ENCODE peak calls at places on chromosomes 12 and 14, in six cellular contexts. One of them, this sample, is unnamed.

GRCh38 chr12:109651596-109651995 is 62.0 kb upstream of the FAM222A start:
- DNase-seq in non-pigmented ciliary epithelial cell: no peak
- DNase-seq in cardiac fibroblast: no peak
- DNase-seq in hypothalamus: no peak
- DNase-seq in CD8-positive, alpha-beta T cell: no peak
- DNase-seq in right lobe of liver: no peak
- DNase-seq in this sample: no peak

GRCh38 chr12:88188180-88188579 is 46.1 kb downstream of the TMTC3 start:
- DNase-seq in non-pigmented ciliary epithelial cell: no peak
- DNase-seq in cardiac fibroblast: no peak
- DNase-seq in hypothalamus: no peak
- DNase-seq in CD8-positive, alpha-beta T cell: no peak
- DNase-seq in right lobe of liver: no peak
- DNase-seq in this sample: no peak

GRCh38 chr14:52922059-52922458 is 28.8 kb downstream of the FERMT2 start:
- DNase-seq in non-pigmented ciliary epithelial cell: no peak
- DNase-seq in cardiac fibroblast: no peak
- DNase-seq in hypothalamus: no peak
- DNase-seq in CD8-positive, alpha-beta T cell: no peak
- DNase-seq in right lobe of liver: no peak
- DNase-seq in this sample: no peak

GRCh38 chr12:53996188-53996885 is 3.6 kb upstream of the HOXC9 start:
- DNase-seq in non-pigmented ciliary epithelial cell: no peak
- DNase-seq in cardiac fibroblast: no peak
- DNase-seq in hypothalamus: no peak
- DNase-seq in CD8-positive, alpha-beta T cell: no peak
- DNase-seq in right lobe of liver: no peak
- DNase-seq in this sample: no peak

GRCh38 chr14:85296466-85297210 is 233.3 kb upstream of the FLRT2 start:
- DNase-seq in non-pigmented ciliary epithelial cell: peak
- DNase-seq in cardiac fibroblast: peak
- DNase-seq in hypothalamus: no peak
- DNase-seq in CD8-positive, alpha-beta T cell: no peak
- DNase-seq in right lobe of liver: no peak
- DNase-seq in this sample: no peak

GRCh38 chr14:54789166-54789565 is 113.5 kb downstream of the GCH1 start:
- DNase-seq in non-pigmented ciliary epithelial cell: no peak
- DNase-seq in cardiac fibroblast: no peak
- DNase-seq in hypothalamus: no peak
- DNase-seq in CD8-positive, alpha-beta T cell: no peak
- DNase-seq in right lobe of liver: no peak
- DNase-seq in this sample: no peak

GRCh38 chr12:2922329-2922728 is 31.6 kb downstream of the TULP3 start:
- DNase-seq in non-pigmented ciliary epithelial cell: no peak
- DNase-seq in cardiac fibroblast: no peak
- DNase-seq in hypothalamus: no peak
- DNase-seq in CD8-positive, alpha-beta T cell: no peak
- DNase-seq in right lobe of liver: no peak
- DNase-seq in this sample: no peak

GRCh38 chr12:29428630-29429029 is 47.7 kb upstream of the ERGIC2 start:
- DNase-seq in non-pigmented ciliary epithelial cell: peak
- DNase-seq in cardiac fibroblast: peak
- DNase-seq in hypothalamus: no peak
- DNase-seq in CD8-positive, alpha-beta T cell: no peak
- DNase-seq in right lobe of liver: no peak
- DNase-seq in this sample: no peak

GRCh38 chr14:75127903-75128595 is 1.2 kb upstream of the NEK9 start:
- DNase-seq in non-pigmented ciliary epithelial cell: no peak
- DNase-seq in cardiac fibroblast: no peak
- DNase-seq in hypothalamus: no peak
- DNase-seq in CD8-positive, alpha-beta T cell: no peak
- DNase-seq in right lobe of liver: no peak
- DNase-seq in this sample: no peak

GRCh38 chr14:37094502-37094901 is 77.9 kb downstream of the SLC25A21 start:
- DNase-seq in non-pigmented ciliary epithelial cell: no peak
- DNase-seq in cardiac fibroblast: no peak
- DNase-seq in hypothalamus: no peak
- DNase-seq in CD8-positive, alpha-beta T cell: no peak
- DNase-seq in right lobe of liver: no peak
- DNase-seq in this sample: no peak

GRCh38 chr14:33432407-33433023 is 493.8 kb downstream of the NPAS3 start:
- DNase-seq in non-pigmented ciliary epithelial cell: peak
- DNase-seq in cardiac fibroblast: peak
- DNase-seq in hypothalamus: no peak
- DNase-seq in CD8-positive, alpha-beta T cell: no peak
- DNase-seq in right lobe of liver: no peak
- DNase-seq in this sample: no peak

GRCh38 chr12:49330631-49331359 is 6.2 kb downstream of the C1QL4 start:
- DNase-seq in non-pigmented ciliary epithelial cell: no peak
- DNase-seq in cardiac fibroblast: no peak
- DNase-seq in hypothalamus: no peak
- DNase-seq in CD8-positive, alpha-beta T cell: no peak
- DNase-seq in right lobe of liver: no peak
- DNase-seq in this sample: no peak

GRCh38 chr12:89826468-89826867 is 117.8 kb upstream of the ATP2B1 start:
- DNase-seq in non-pigmented ciliary epithelial cell: no peak
- DNase-seq in cardiac fibroblast: no peak
- DNase-seq in hypothalamus: no peak
- DNase-seq in CD8-positive, alpha-beta T cell: no peak
- DNase-seq in right lobe of liver: no peak
- DNase-seq in this sample: no peak

GRCh38 chr12:14275886-14276285 is 89.6 kb upstream of the ATF7IP start:
- DNase-seq in non-pigmented ciliary epithelial cell: no peak
- DNase-seq in cardiac fibroblast: no peak
- DNase-seq in hypothalamus: no peak
- DNase-seq in CD8-positive, alpha-beta T cell: no peak
- DNase-seq in right lobe of liver: no peak
- DNase-seq in this sample: no peak

GRCh38 chr12:13436182-13436581 is 239.7 kb downstream of the EMP1 start:
- DNase-seq in non-pigmented ciliary epithelial cell: no peak
- DNase-seq in cardiac fibroblast: no peak
- DNase-seq in hypothalamus: no peak
- DNase-seq in CD8-positive, alpha-beta T cell: no peak
- DNase-seq in right lobe of liver: no peak
- DNase-seq in this sample: no peak

GRCh38 chr12:12017798-12018197 is 52.9 kb upstream of the BCL2L14 start:
- DNase-seq in non-pigmented ciliary epithelial cell: no peak
- DNase-seq in cardiac fibroblast: peak
- DNase-seq in hypothalamus: no peak
- DNase-seq in CD8-positive, alpha-beta T cell: no peak
- DNase-seq in right lobe of liver: no peak
- DNase-seq in this sample: no peak

GRCh38 chr12:86389949-86390348 is 133.8 kb upstream of the MGAT4C start:
- DNase-seq in non-pigmented ciliary epithelial cell: peak
- DNase-seq in cardiac fibroblast: peak
- DNase-seq in hypothalamus: no peak
- DNase-seq in CD8-positive, alpha-beta T cell: no peak
- DNase-seq in right lobe of liver: no peak
- DNase-seq in this sample: no peak

GRCh38 chr12:40552868-40553267 is 139.4 kb upstream of the CNTN1 start:
- DNase-seq in non-pigmented ciliary epithelial cell: no peak
- DNase-seq in cardiac fibroblast: no peak
- DNase-seq in hypothalamus: no peak
- DNase-seq in CD8-positive, alpha-beta T cell: no peak
- DNase-seq in right lobe of liver: no peak
- DNase-seq in this sample: no peak

GRCh38 chr12:94172031-94172430 is 23.7 kb downstream of the PLXNC1 start:
- DNase-seq in non-pigmented ciliary epithelial cell: no peak
- DNase-seq in cardiac fibroblast: peak
- DNase-seq in hypothalamus: no peak
- DNase-seq in CD8-positive, alpha-beta T cell: no peak
- DNase-seq in right lobe of liver: no peak
- DNase-seq in this sample: no peak

GRCh38 chr12:4653257-4653656 is 4.3 kb downstream of the NDUFA9 start:
- DNase-seq in non-pigmented ciliary epithelial cell: no peak
- DNase-seq in cardiac fibroblast: no peak
- DNase-seq in hypothalamus: no peak
- DNase-seq in CD8-positive, alpha-beta T cell: no peak
- DNase-seq in right lobe of liver: no peak
- DNase-seq in this sample: no peak

This sample was measured in pancreas.